ENCODE peak calls at places on chromosomes 2 and 18, in ten cellular contexts. Z, E, B, O, S, R, I, T, U and G are unnamed samples.
A peak's percentile ranks its signal among the peaks of the same experiment; 100 is the strongest.

GRCh38 chr2:173288561-173288960 is 66.1 kb upstream of the CDCA7 start:
- DNase-seq in Z (no peak), E (peak; percentile 9), B (peak; percentile 92), O (peak; percentile 24), S (no peak), R (no peak), I (no peak), T (no peak), U (no peak), G (peak; percentile 64)

GRCh38 chr2:102606353-102606752 is 13.0 kb upstream of the SLC9A2 start:
- DNase-seq in Z (no peak), E (peak; percentile 10), B (no peak), O (peak; percentile 36), S (no peak), R (no peak), I (no peak), T (no peak), U (no peak), G (peak; percentile 73)

GRCh38 chr2:225768741-225769140 is 369.2 kb downstream of the NYAP2 start:
- DNase-seq in Z (no peak), E (no peak), B (no peak), O (no peak), S (no peak), R (no peak), I (no peak), T (no peak), U (no peak), G (no peak)

GRCh38 chr2:79723830-79724229 is 211.0 kb downstream of the CTNNA2 start:
- DNase-seq in Z (no peak), E (peak; percentile 99), B (peak; percentile 76), O (peak; percentile 39), S (no peak), R (no peak), I (no peak), T (no peak), U (peak; percentile 20), G (peak; percentile 97)

GRCh38 chr2:25309402-25309801 is 32.3 kb downstream of the DNMT3A start:
- DNase-seq in Z (peak; percentile 67), E (peak; percentile 44), B (peak; percentile 40), O (peak; percentile 73), S (no peak), R (peak; percentile 52), I (peak; percentile 69), T (peak; percentile 80), U (peak; percentile 22), G (peak; percentile 65)

GRCh38 chr2:100321181-100321880 is 970 bp downstream of the LONRF2 start:
- DNase-seq in Z (no peak), E (no peak), B (peak; percentile 7), O (peak; percentile 40), S (peak; percentile 71), R (peak; percentile 55), I (no peak), T (peak; percentile 56), U (no peak), G (peak; percentile 6)

GRCh38 chr2:80238692-80239469 is 65.7 kb downstream of the LRRTM1 start:
- DNase-seq in Z (peak; percentile 10), E (peak; percentile 43), B (no peak), O (peak; percentile 77), S (no peak), R (peak; percentile 41), I (no peak), T (peak; percentile 37), U (peak; percentile 13), G (peak; percentile 49)

GRCh38 chr18:30658306-30658705 is 384.2 kb downstream of the DSC3 start:
- DNase-seq in Z (no peak), E (no peak), B (no peak), O (no peak), S (no peak), R (no peak), I (no peak), T (no peak), U (no peak), G (no peak)

GRCh38 chr2:45845058-45845457 is 193.6 kb downstream of the PRKCE start:
- DNase-seq in Z (no peak), E (no peak), B (no peak), O (no peak), S (no peak), R (no peak), I (no peak), T (no peak), U (no peak), G (no peak)

GRCh38 chr2:46434851-46435273 is 44.5 kb upstream of the TMEM247 start:
- DNase-seq in Z (no peak), E (peak; percentile 48), B (peak; percentile 36), O (peak; percentile 69), S (no peak), R (no peak), I (no peak), T (no peak), U (no peak), G (peak; percentile 58)

GRCh38 chr2:143758629-143759330 is 629.6 kb downstream of the ARHGAP15 start:
- DNase-seq in Z (no peak), E (no peak), B (no peak), O (no peak), S (no peak), R (no peak), I (no peak), T (no peak), U (no peak), G (no peak)
- H3K4me3 ChIP-seq in Z (no peak overlapping the region), E (no peak overlapping the region), B (no peak overlapping the region), O (no peak overlapping the region), S (no peak overlapping the region), R (no peak overlapping the region), I (no peak overlapping the region), T (no peak overlapping the region), U (no peak overlapping the region), G (no peak overlapping the region)

GRCh38 chr2:167212054-167212648 is 323.9 kb downstream of the XIRP2 start:
- DNase-seq in Z (peak; percentile 39), E (peak; percentile 54), B (peak; percentile 57), O (peak; percentile 79), S (no peak), R (peak; percentile 34), I (no peak), T (peak; percentile 31), U (peak; percentile 36), G (peak; percentile 76)
- TF ChIP-seq CTCF in Z (peak; percentile 46), E (peak; percentile 84), B (peak; percentile 79), O (peak; percentile 52), S (peak; percentile 22), R (no peak), I (peak; percentile 61), T (peak; percentile 61), U (peak; percentile 68), G (peak; percentile 90)

DNA sequence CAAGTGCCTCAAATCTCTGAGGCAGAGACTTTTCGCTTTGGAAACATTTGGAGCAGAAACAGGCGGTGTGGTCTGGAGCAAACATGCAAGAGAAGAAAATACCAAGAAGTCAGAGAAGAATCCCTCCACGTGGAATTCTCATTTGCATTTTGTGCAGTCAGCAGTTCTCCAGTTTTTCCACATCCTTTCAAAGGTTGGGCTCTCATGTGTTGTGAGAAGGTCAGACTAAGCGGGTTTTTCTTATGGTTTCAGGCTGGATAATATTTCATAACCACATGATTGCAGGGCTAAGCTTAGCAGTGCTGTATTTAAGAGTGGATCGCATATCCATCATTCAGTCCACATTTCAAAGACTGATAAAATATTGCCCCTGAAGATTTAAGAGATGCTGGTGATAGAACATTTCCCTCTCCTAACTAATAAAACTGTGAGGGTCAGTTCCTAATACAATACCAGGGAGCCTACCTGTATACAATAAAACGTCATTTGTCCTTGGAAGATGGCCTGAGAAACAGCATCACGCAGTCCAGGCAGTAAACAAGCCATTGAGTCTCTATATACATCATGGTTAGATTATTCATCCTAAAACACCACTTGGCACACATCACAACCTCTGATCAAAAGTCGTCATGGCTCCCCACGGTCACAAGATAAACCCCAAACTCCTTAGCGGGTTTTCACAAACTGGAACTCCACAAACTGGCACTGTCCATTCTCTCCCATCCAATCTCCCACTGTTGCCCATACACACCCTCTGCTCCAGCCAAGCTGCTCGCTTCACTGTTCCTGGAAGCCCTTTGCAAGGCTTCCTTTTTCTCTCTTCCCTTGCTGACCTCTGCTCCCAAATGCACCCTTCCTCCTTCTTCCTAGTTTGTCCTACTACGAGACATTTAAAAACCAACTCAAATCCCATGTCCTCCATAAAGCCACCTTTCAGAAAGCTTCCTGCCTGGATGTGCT is 31.5 kb downstream of the ANKRD44 start:
- DNase-seq in Z (no peak), E (no peak), B (no peak), O (no peak), S (no peak), R (no peak), I (no peak), T (no peak), U (no peak), G (no peak)
- H3K4me3 ChIP-seq in Z (no peak overlapping the region), E (no peak overlapping the region), B (no peak overlapping the region), O (no peak overlapping the region), S (no peak overlapping the region), R (no peak overlapping the region), I (no peak overlapping the region), T (no peak overlapping the region), U (no peak overlapping the region), G (no peak overlapping the region)

GRCh38 chr2:191244350-191244749 is 854 bp upstream of the MYO1B start:
- DNase-seq in Z (no peak), E (no peak), B (no peak), O (no peak), S (no peak), R (no peak), I (no peak), T (no peak), U (no peak), G (no peak)

GRCh38 chr2:191245869-191246531 is 796 bp downstream of the MYO1B start:
- DNase-seq in Z (no peak), E (peak; percentile 65), B (peak; percentile 70), O (peak; percentile 89), S (peak; percentile 79), R (peak; percentile 57), I (peak; percentile 57), T (peak; percentile 93), U (no peak), G (peak; percentile 60)

GRCh38 chr2:191246820-191247380 is 1.7 kb downstream of the MYO1B start:
- DNase-seq in Z (no peak), E (peak; percentile 39), B (no peak), O (peak; percentile 38), S (no peak), R (no peak), I (no peak), T (peak; percentile 41), U (no peak), G (no peak)

GRCh38 chr2:191243154-191243553 is 2.0 kb upstream of the MYO1B start:
- DNase-seq in Z (no peak), E (no peak), B (no peak), O (no peak), S (no peak), R (no peak), I (no peak), T (no peak), U (no peak), G (no peak)

DNA sequence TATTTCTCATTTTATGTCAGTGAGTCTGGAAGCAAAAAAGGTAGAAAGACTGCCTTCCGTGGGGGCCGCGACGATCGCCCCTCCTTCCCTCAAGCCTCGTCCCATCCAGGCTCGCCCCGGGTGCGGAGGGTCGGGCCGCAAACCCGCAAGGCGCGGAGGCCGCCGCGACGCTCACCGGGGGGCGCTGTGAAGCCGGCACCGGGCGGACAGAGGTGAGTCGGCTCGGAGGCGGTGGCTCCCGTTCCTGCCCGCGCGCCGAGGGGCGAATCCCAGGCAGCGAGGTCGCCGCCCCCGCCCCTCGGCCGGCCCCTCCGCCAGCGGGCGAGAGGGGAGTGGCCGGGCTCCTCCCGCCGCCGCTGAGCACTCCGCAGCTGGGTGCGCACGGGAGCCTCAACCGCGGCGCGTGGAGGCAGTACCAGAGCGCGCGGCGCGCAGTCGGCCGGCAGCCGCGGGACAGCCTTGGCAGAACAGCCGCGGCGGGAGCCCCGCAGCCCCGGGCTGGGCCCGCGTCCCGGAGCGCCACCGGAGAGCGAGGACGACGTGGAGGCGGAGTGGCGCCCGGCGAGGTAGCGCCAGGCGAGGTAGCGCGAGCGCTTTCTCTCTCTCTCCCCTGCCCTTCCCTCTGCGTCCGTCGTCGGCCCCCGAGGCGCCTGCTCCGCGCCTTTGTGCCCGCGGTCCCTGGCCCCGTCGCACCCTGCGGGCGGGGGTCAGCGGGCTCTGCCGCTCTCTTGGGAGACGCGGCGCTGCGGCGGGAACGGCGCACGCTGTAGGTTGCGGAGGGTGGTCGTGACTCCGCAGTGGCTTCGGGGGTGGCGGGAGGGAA is at the start of gene MYO1B:
- DNase-seq in Z (no peak), E (peak; percentile 80), B (peak; percentile 45), O (peak; percentile 93), S (peak; percentile 87), R (peak; percentile 75), I (peak; percentile 39), T (peak; percentile 96), U (no peak), G (peak; percentile 71)
- TF ChIP-seq CTCF in Z (no peak), E (peak; percentile 36), B (peak; percentile 39), O (peak; percentile 51), S (peak; percentile 23), R (no peak), I (peak; percentile 24), T (peak; percentile 58), U (peak; percentile 91), G (no peak)